ENCODE peak calls at places on chromosome 11, in nine cellular contexts. L, P, A, G, J, N, V, Y and Q are unnamed samples.
A peak's percentile ranks its signal among the peaks of the same experiment; 100 is the strongest.

GRCh38 chr11:68296344-68297051 is 15.9 kb upstream of the LRP5 start:
- DNase-seq in L (no peak), P (no peak), A (no peak), G (peak; percentile 33), J (no peak), N (no peak), V (peak; percentile 94), Y (no peak), Q (no peak)

GRCh38 chr11:47398011-47398410 is 10.4 kb upstream of the SLC39A13 start:
- DNase-seq in L (no peak), P (no peak), A (no peak), G (no peak), J (no peak), N (no peak), V (no peak), Y (no peak), Q (no peak)

GRCh38 chr11:115607621-115608191 is 103.5 kb upstream of the CADM1 start:
- DNase-seq in L (no peak), P (no peak), A (no peak), G (no peak), J (peak; percentile 11), N (no peak), V (no peak), Y (no peak), Q (no peak)

GRCh38 chr11:34208266-34209135 is 103.1 kb downstream of the NAT10 start:
- DNase-seq in L (no peak), P (no peak), A (peak; percentile 63), G (no peak), J (no peak), N (no peak), V (peak; percentile 53), Y (no peak), Q (no peak)

GRCh38 chr11:57356179-57356757 is 18.1 kb downstream of the P2RX3 start:
- DNase-seq in L (no peak), P (no peak), A (no peak), G (no peak), J (no peak), N (no peak), V (no peak), Y (no peak), Q (no peak)

GRCh38 chr11:21564813-21565212 is 628.1 kb upstream of the ANO5 start:
- DNase-seq in L (no peak), P (no peak), A (no peak), G (no peak), J (no peak), N (no peak), V (no peak), Y (no peak), Q (no peak)

GRCh38 chr11:19281041-19281440 is 40.3 kb upstream of the E2F8 start:
- DNase-seq in L (no peak), P (no peak), A (peak; percentile 13), G (no peak), J (peak; percentile 86), N (no peak), V (peak; percentile 37), Y (peak; percentile 6), Q (no peak)

GRCh38 chr11:104148074-104148473 is 15.9 kb downstream of the PDGFD start:
- DNase-seq in L (no peak), P (no peak), A (peak; percentile 74), G (no peak), J (no peak), N (no peak), V (no peak), Y (no peak), Q (no peak)

GRCh38 chr11:90229791-90230190 is 6.9 kb upstream of the CHORDC1 start:
- DNase-seq in L (no peak), P (no peak), A (peak; percentile 27), G (no peak), J (no peak), N (no peak), V (no peak), Y (no peak), Q (no peak)

GRCh38 chr11:131686836-131687235 is 316.4 kb downstream of the NTM start:
- DNase-seq in L (no peak), P (no peak), A (no peak), G (no peak), J (no peak), N (no peak), V (no peak), Y (no peak), Q (no peak)

GRCh38 chr11:26971961-26972360 is 22.0 kb upstream of the FIBIN start:
- DNase-seq in L (no peak), P (no peak), A (peak; percentile 67), G (no peak), J (no peak), N (no peak), V (no peak), Y (no peak), Q (no peak)

GRCh38 chr11:26976389-26976788 is 17.5 kb upstream of the FIBIN start:
- DNase-seq in L (no peak), P (no peak), A (peak; percentile 41), G (no peak), J (no peak), N (no peak), V (no peak), Y (no peak), Q (no peak)

GRCh38 chr11:26974068-26974790 is 19.7 kb upstream of the FIBIN start:
- DNase-seq in L (no peak), P (no peak), A (peak; percentile 73), G (no peak), J (peak; percentile 15), N (no peak), V (no peak), Y (no peak), Q (no peak)
- H3K27ac ChIP-seq in L (no peak overlapping the region), P (no peak overlapping the region), A (no peak overlapping the region), G (peak overlapping the region; percentile 67), J (no peak overlapping the region), N (no peak overlapping the region), V (no peak overlapping the region), Y (no peak overlapping the region), Q (no peak overlapping the region)

GRCh38 chr11:8261921-8262551 is 1.6 kb downstream of the LMO1 start:
- DNase-seq in L (no peak), P (no peak), A (no peak), G (no peak), J (peak; percentile 59), N (peak; percentile 12), V (no peak), Y (no peak), Q (no peak)

GRCh38 chr11:8263769-8264410 is at the start of gene LMO1:
- DNase-seq in L (peak; percentile 86), P (peak; percentile 70), A (peak; percentile 83), G (peak; percentile 81), J (peak; percentile 79), N (peak; percentile 78), V (peak; percentile 55), Y (peak; percentile 69), Q (peak; percentile 36)

GRCh38 chr11:8261316-8261715 is 2.4 kb downstream of the LMO1 start:
- DNase-seq in L (peak; percentile 12), P (no peak), A (no peak), G (no peak), J (no peak), N (peak; percentile 9), V (no peak), Y (no peak), Q (no peak)

GRCh38 chr11:8262552-8263108 is 1.0 kb downstream of the LMO1 start:
- DNase-seq in L (peak; percentile 73), P (peak; percentile 50), A (peak; percentile 86), G (no peak), J (peak; percentile 76), N (peak; percentile 47), V (no peak), Y (peak; percentile 31), Q (no peak)

GRCh38 chr11:8263109-8263768 is 439 bp downstream of the LMO1 start:
- DNase-seq in L (peak; percentile 48), P (peak; percentile 47), A (peak; percentile 42), G (no peak), J (peak; percentile 26), N (peak; percentile 13), V (no peak), Y (no peak), Q (no peak)
- H3K4me3 ChIP-seq in L (peak overlapping the region; percentile 54), P (peak overlapping the region; percentile 72), A (peak overlapping the region; percentile 65), G (peak overlapping the region; percentile 23), J (no peak overlapping the region), N (peak overlapping the region; percentile 11), V (no peak overlapping the region), Y (no peak overlapping the region), Q (peak overlapping the region; percentile 41)

GRCh38 chr11:129817282-129818051 is 1.8 kb downstream of the TMEM45B start:
- DNase-seq in L (no peak), P (no peak), A (no peak), G (no peak), J (no peak), N (no peak), V (peak; percentile 97), Y (no peak), Q (no peak)
- H3K27me3 ChIP-seq in L (peaks cover 45% of the 10 kb centered on the region), P (no peaks in the 10 kb centered on the region), A (peaks cover 60% of the 10 kb centered on the region), G (no peaks in the 10 kb centered on the region), J (peaks cover 6% of the 10 kb centered on the region), N (no peaks in the 10 kb centered on the region), V (no peaks in the 10 kb centered on the region), Y (peaks cover 4% of the 10 kb centered on the region), Q (no peaks in the 10 kb centered on the region)

GRCh38 chr11:250274-250673 is 13.5 kb downstream of the PSMD13 start:
- DNase-seq in L (no peak), P (no peak), A (no peak), G (no peak), J (no peak), N (no peak), V (no peak), Y (no peak), Q (no peak)

GRCh38 chr11:241634-242033 is 4.9 kb downstream of the PSMD13 start:
- DNase-seq in L (no peak), P (no peak), A (no peak), G (no peak), J (no peak), N (no peak), V (no peak), Y (no peak), Q (no peak)

GRCh38 chr11:240315-240714 is 3.5 kb downstream of the PSMD13 start:
- DNase-seq in L (no peak), P (no peak), A (no peak), G (no peak), J (no peak), N (no peak), V (no peak), Y (no peak), Q (no peak)

GRCh38 chr11:249062-249461 is 12.3 kb downstream of the PSMD13 start:
- DNase-seq in L (no peak), P (no peak), A (no peak), G (no peak), J (no peak), N (no peak), V (no peak), Y (no peak), Q (no peak)

DNA sequence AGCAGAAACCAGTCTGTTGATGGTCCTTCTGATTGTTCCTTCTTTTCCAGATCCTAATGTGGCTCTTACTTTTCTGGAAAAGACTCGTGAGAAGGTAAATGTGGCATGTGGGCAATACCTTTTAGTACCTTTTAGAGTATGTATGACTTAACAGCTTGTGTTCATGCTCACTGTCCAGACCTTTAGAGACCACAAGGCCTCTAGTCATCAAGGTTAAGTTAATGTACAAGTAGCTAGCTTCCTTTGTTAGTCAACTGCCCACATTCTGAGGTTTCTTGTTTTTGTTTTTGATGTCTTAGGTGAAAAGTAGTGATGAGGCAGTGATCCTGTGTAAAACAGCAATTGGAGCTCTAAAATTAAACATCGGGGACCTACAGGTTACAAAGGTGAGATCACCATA is 7.6 kb downstream of the PSMD13 start:
- DNase-seq in L (no peak), P (no peak), A (no peak), G (no peak), J (no peak), N (no peak), V (no peak), Y (no peak), Q (no peak)
- H3K27ac ChIP-seq in L (no peak overlapping the region), P (no peak overlapping the region), A (no peak overlapping the region), G (no peak overlapping the region), J (no peak overlapping the region), N (no peak overlapping the region), V (no peak overlapping the region), Y (no peak overlapping the region), Q (no peak overlapping the region)